ENCODE peak calls at places on chromosomes 16 and 17, in six cellular contexts. W is SK-N-SH, X is GM12878, S is HepG2, I is H1, E is K562. G is an unnamed sample.

GRCh38 chr16:64089697-64090096 is 1032.2 kb downstream of the CDH11 start:
- DNase-seq in E (no peak), X (no peak), S (peak), W (peak), I (no peak), G (no peak)

GRCh38 chr17:81291662-81292061 is 3.4 kb downstream of the SLC38A10 start:
- DNase-seq in E (peak), S (peak), X (no peak), I (peak), W (peak), G (peak)

GRCh38 chr17:57916925-57917858 is 38.0 kb downstream of the CUEDC1 start:
- DNase-seq in I (no peak), W (no peak), E (no peak), X (no peak), S (peak), G (peak)

GRCh38 chr17:61490540-61490975 is 38.3 kb downstream of the TBX4 start:
- DNase-seq in X (no peak), I (no peak), S (no peak), E (no peak), W (no peak), G (no peak)

GRCh38 chr17:16585796-16586195 is 16.8 kb upstream of the ZNF287 start:
- DNase-seq in X (no peak), S (no peak), W (no peak), I (no peak), E (no peak), G (no peak)

GRCh38 chr17:76868176-76868668 is at the start of gene MGAT5B:
- DNase-seq in W (peak), I (peak), E (peak), S (peak), X (no peak), G (peak)

GRCh38 chr17:49914096-49914490 is 54.9 kb upstream of the DLX4 start:
- DNase-seq in X (no peak), E (no peak), W (no peak), I (no peak), S (no peak), G (no peak)

GRCh38 chr16:2905241-2905987 is 6.3 kb upstream of the FLYWCH1 start:
- DNase-seq in E (peak), W (peak), I (peak), S (peak), X (peak), G (peak)

GRCh38 chr16:87406495-87407088 is 14.5 kb downstream of the MAP1LC3B start:
- DNase-seq in E (no peak), X (no peak), S (no peak), W (no peak), I (no peak), G (no peak)

GRCh38 chr17:57107498-57108101 is 22.6 kb downstream of the AKAP1 start:
- DNase-seq in X (no peak), E (peak), I (no peak), S (peak), W (no peak), G (no peak)

GRCh38 chr17:72176902-72177660 is 56.3 kb downstream of the SOX9 start:
- DNase-seq in S (no peak), I (no peak), E (no peak), W (no peak), X (no peak), G (no peak)

GRCh38 chr17:9290226-9290613 is 268.9 kb downstream of the NTN1 start:
- DNase-seq in I (no peak), S (no peak), W (no peak), X (no peak), E (no peak), G (no peak)

GRCh38 chr16:49484454-49484853 is 110.8 kb downstream of the C16orf78 start:
- DNase-seq in W (peak), X (no peak), E (peak), S (no peak), I (no peak), G (no peak)

GRCh38 chr16:50747206-50747956 is 5.5 kb downstream of the CYLD start:
- DNase-seq in W (peak), E (no peak), I (no peak), X (peak), S (peak), G (no peak)

GRCh38 chr16:1917665-1918111 is 527 bp downstream of the HS3ST6 start:
- DNase-seq in E (no peak), W (no peak), S (no peak), I (no peak), X (no peak), G (no peak)

GRCh38 chr16:25257504-25257955 is at the start of gene ZKSCAN2:
- DNase-seq in W (peak), I (peak), S (peak), E (peak), X (peak), G (peak)

GRCh38 chr16:57830890-57831484 is 28.7 kb upstream of the KIFC3 start:
- DNase-seq in I (no peak), E (no peak), S (no peak), X (no peak), W (no peak), G (no peak)

GRCh38 chr17:31444026-31444425 is 52.6 kb downstream of the RAB11FIP4 start:
- DNase-seq in W (no peak), S (no peak), X (no peak), I (no peak), E (no peak), G (no peak)

GRCh38 chr17:15890279-15890892 is 54.5 kb upstream of the ADORA2B start:
- DNase-seq in S (no peak), E (no peak), X (no peak), I (no peak), W (no peak), G (no peak)

GRCh38 chr17:64188088-64188487 is 58.1 kb upstream of the ERN1 start:
- DNase-seq in E (no peak), S (no peak), W (no peak), X (no peak), I (no peak), G (no peak)

GRCh38 chr17:72737291-72737690 is 355.2 kb downstream of the SLC39A11 start:
- DNase-seq in W (no peak), E (no peak), I (no peak), X (no peak), S (peak), G (no peak)

GRCh38 chr17:17412331-17412730 is 64.5 kb upstream of the MED9 start:
- DNase-seq in E (no peak), W (no peak), X (no peak), I (no peak), S (no peak), G (no peak)

GRCh38 chr17:79651751-79652150 is 40.9 kb upstream of the RBFOX3 start:
- DNase-seq in E (no peak), X (no peak), W (peak), I (no peak), S (no peak), G (no peak)

GRCh38 chr17:35973333-35974260 is 7.7 kb downstream of the CCL16 start:
- DNase-seq in X (no peak), S (peak), E (no peak), I (no peak), W (no peak), G (no peak)

GRCh38 chr17:50213026-50214015 is 11.9 kb upstream of the COL1A1 start:
- DNase-seq in E (peak), I (no peak), X (peak), W (peak), S (peak), G (peak)

GRCh38 chr17:41397003-41397665 is at the start of gene KRT31:
- DNase-seq in S (no peak), E (no peak), W (no peak), X (no peak), I (no peak), G (no peak)

GRCh38 chr17:27407916-27408846 is 48.1 kb upstream of the KSR1 start:
- DNase-seq in E (no peak), X (no peak), S (peak), I (no peak), W (no peak), G (no peak)

GRCh38 chr17:79826210-79826680 is 13.0 kb downstream of the CBX4 start:
- DNase-seq in S (no peak), E (peak), I (no peak), W (no peak), X (no peak), G (peak)

GRCh38 chr17:18246880-18247612 is 11.5 kb downstream of the FLII start:
- DNase-seq in E (peak), W (peak), X (no peak), I (peak), S (no peak), G (no peak)

GRCh38 chr16:1264257-1265089 is 8.6 kb downstream of the TPSD1 start:
- DNase-seq in W (no peak), I (no peak), E (no peak), S (no peak), X (no peak), G (no peak)

GRCh38 chr16:1343428-1344242 is 8.0 kb downstream of the TSR3 start:
- DNase-seq in I (no peak), E (no peak), W (no peak), S (no peak), X (no peak), G (no peak)

GRCh38 chr17:4032738-4033137 is 68.5 kb upstream of the ATP2A3 start:
- DNase-seq in X (no peak), E (no peak), W (no peak), I (no peak), S (no peak), G (no peak)

GRCh38 chr17:65598711-65599110 is 37.3 kb upstream of the AXIN2 start:
- DNase-seq in X (no peak), W (no peak), E (no peak), S (no peak), I (no peak), G (no peak)

GRCh38 chr17:66805567-66805966 is 29.4 kb upstream of the CACNG5 start:
- DNase-seq in X (no peak), S (no peak), I (no peak), W (no peak), E (no peak), G (no peak)

GRCh38 chr16:21302454-21302853 is 24.4 kb upstream of the CRYM start:
- DNase-seq in W (no peak), I (no peak), X (no peak), S (no peak), E (no peak), G (no peak)

GRCh38 chr17:2996938-2997670 is 66.3 kb downstream of the OR1D5 start:
- DNase-seq in I (no peak), W (no peak), E (no peak), S (no peak), X (no peak), G (no peak)

GRCh38 chr17:51653902-51654301 is 393.6 kb downstream of the UTP18 start:
- DNase-seq in E (no peak), X (no peak), I (no peak), W (peak), S (no peak), G (no peak)

GRCh38 chr17:50382931-50383330 is 9.9 kb downstream of the EME1 start:
- DNase-seq in I (no peak), W (no peak), E (no peak), X (no peak), S (no peak), G (no peak)

DNA sequence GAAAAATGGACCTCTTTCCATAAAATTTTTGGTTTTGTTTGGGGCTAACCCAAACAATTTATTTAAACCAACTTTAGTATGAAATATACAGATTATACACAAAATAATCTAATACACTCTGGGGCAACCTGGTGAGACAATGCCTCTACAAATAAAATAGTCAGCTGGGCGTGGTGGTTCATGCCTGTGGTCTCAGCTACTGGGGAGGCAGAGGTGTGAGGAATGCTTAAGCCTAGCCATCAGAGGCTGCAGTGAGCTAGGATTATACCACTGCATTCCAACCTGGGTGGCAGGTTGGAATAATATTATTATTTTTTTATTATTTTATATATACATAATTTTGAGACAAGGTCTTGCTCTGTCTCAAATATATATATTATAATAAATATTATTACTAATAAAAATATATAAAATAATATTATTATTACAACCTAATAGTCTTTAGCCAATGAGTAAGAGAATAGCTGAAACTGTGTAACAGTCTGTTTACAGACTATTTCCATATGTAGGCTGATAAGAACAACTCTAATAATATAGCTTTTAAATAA is 50.5 kb downstream of the GLG1 start:
- DNase-seq in E (no peak), X (no peak), I (no peak), S (no peak), W (no peak), G (no peak)
- H3K27ac ChIP-seq in E (no peak), X (no peak), I (no peak), S (no peak), W (no peak), G (no peak)

GRCh38 chr17:78529871-78530670 is 47.1 kb downstream of the DNAH17 start:
- DNase-seq in X (no peak), S (no peak), W (peak), I (no peak), E (no peak), G (no peak)
- TF ChIP-seq GABPA in X (no peak), S (no peak), W (no peak), I (no peak), E (no peak), G (no peak)

GRCh38 chr16:89442990-89443726 is 47.2 kb downstream of the ANKRD11 start:
- DNase-seq in I (no peak), E (no peak), W (peak), X (no peak), S (peak), G (no peak)
- H3K27ac ChIP-seq in I (no peak), E (peak), W (no peak), X (no peak), S (peak), G (no peak)

DNA sequence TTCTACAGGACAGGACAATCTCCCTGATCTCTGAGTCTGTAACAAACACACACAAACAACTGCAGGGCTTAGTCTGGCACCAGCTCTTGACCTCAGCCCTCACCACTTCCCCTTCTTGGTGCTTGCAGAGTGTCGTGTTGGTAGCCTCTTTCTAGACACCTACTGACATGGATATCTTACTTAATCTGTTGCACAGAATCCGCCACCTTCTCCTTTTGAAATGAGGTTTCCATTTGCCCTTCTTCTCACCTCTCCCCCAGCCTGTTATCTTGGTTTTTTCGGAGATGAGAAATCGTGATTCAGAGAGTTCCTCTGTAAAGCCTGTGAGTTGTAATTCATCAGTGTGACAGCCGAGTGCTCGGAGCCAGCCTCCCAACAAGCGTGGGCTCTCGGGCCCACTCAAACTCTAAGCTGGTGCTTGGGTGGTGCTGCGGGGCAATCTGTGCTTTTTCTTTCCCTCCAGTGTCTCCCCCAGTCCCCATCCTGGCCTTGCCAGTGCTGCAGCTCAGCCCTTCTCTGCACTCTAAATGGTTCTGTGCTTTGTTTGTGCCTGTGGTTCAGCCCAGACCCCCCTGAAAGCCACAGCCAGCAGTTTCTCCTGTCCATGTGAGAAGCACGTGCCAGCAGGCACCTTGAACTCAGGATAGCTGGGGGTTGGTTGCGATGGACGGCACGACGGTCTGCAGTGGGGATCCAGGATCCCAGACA is 28.1 kb downstream of the KIAA0513 start:
- DNase-seq in I (no peak), S (peak), E (no peak), W (peak), X (peak), G (peak)
- TF ChIP-seq GABPA in I (no peak), S (no peak), E (peak), W (no peak), X (no peak), G (no peak)

GRCh38 chr16:3971261-3971660 is 90.7 kb upstream of the CREBBP start:
- DNase-seq in W (no peak), X (peak), S (no peak), I (no peak), E (no peak), G (no peak)
- H3K27ac ChIP-seq in W (no peak), X (no peak), S (no peak), I (no peak), E (no peak), G (no peak)

GRCh38 chr16:12009922-12010321 is 33.4 kb downstream of the SNX29 start:
- DNase-seq in I (no peak), S (no peak), E (no peak), X (no peak), W (no peak), G (no peak)

GRCh38 chr16:12010388-12011251 is 34.1 kb downstream of the SNX29 start:
- DNase-seq in I (no peak), W (no peak), X (no peak), E (no peak), S (no peak), G (no peak)

GRCh38 chr16:12002447-12003006 is 26.0 kb downstream of the SNX29 start:
- DNase-seq in W (no peak), S (no peak), X (no peak), I (no peak), E (peak), G (no peak)

GRCh38 chr16:12009462-12009861 is 32.9 kb downstream of the SNX29 start:
- DNase-seq in I (no peak), E (no peak), X (no peak), W (no peak), S (no peak), G (peak)

DNA sequence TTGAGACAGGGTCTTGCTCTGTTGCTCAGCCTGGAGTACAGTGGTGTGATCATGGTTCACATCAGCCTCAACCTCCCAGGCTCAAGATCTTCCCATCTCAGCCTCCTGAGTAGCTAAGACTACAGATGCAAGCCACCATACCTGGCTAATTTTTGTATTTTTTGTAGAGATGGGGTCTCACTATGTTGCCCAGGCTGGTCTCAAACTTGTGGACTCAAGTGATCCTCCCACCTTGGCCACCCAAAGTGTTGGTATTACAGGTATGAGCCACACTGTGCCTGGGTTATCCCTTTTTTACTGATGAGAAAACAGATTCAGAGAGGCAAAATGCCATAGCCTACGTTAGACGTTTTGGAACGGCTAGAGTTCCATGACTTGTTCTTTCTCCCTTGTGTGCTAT is 30.1 kb downstream of the SNX29 start:
- DNase-seq in W (no peak), I (no peak), X (no peak), S (no peak), E (no peak), G (no peak)
- TF ChIP-seq GABPA in W (no peak), I (no peak), X (no peak), S (no peak), E (no peak), G (no peak)

DNA sequence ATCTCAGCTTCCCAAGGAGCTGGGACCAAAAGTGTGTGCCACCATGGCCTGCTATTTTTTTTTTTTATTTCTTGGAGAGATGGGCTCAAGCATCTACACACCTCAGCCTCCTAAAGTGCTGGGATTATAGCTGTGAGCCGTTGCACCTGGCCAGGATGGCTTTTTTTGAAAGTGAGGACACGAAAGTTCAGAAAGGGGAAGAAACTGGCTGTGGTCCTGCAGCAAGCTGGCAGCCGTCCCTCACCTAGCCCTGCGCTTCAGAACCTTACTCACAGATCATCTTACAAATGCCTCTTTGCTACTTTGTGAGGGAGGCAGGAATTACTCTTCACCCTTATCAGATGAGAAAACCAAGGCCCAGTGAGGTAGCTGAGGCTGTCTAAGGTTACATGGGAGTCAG is 4.5 kb upstream of the PPY start:
- DNase-seq in I (no peak), W (no peak), X (no peak), E (no peak), S (no peak), G (no peak)
- H3K27ac ChIP-seq in I (no peak), W (no peak), X (no peak), E (no peak), S (no peak), G (no peak)

DNA sequence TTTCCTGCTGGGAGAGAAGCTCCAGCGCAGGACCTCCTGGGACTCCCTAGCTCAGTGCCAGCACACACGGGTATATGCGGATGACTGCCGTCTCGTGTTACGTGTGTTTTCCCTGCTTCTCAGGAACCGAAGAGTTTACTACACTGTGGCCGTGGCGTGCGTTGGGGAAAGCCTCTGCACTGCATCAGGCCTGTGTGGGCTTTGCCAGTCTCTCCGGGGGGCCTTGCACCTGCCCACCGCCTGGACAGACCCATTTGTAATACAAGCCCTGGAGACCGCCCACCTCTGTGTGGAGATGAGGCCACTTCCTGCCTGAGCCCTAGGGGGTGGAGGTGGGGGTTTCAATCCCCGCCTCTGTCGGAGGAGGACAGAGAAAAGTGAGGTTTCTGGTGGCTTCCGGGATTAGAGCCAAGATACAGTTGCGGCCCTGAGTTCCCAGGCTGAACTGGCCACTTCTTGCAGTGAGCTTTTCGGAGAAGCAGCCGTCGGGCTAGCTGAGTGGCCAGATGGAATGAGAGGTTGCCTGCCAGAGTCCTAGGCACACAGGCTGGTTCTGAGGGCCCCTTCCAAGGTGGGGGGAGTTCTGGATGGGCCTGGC is 43.4 kb upstream of the GSE1 start:
- DNase-seq in W (peak), X (peak), I (no peak), E (peak), S (no peak), G (no peak)
- TF ChIP-seq GABPA in W (no peak), X (no peak), I (peak), E (peak), S (no peak), G (no peak)

G was measured in HL-60.